ENCODE peak calls at places on chromosomes 4 and X, in five cellular contexts. L is cardiac fibroblast, C is breast epithelium, V is bronchial epithelial cell, J is neural crest cell. A is an unnamed sample.

GRCh38 chrX:6645216-6645615 is 110.3 kb upstream of the VCX3A start:
- DNase-seq in L (no peak), C (no peak), V (no peak), J (no peak), A (no peak)

GRCh38 chr4:19224820-19225219 is 1026.9 kb upstream of the SLIT2 start:
- DNase-seq in L (peak), C (no peak), V (peak), J (no peak), A (no peak)

GRCh38 chr4:95050980-95051688 is 293.4 kb downstream of the BMPR1B start:
- DNase-seq in L (no peak), C (no peak), V (peak), J (peak), A (peak)

GRCh38 chr4:185298728-185299394 is 89.5 kb downstream of the SNX25 start:
- DNase-seq in L (no peak), C (no peak), V (no peak), J (no peak), A (no peak)

GRCh38 chr4:77990456-77990855 is 66.7 kb upstream of the FRAS1 start:
- DNase-seq in L (no peak), C (no peak), V (peak), J (no peak), A (no peak)

GRCh38 chr4:57080781-57081650 is 29.2 kb downstream of the IGFBP7 start:
- DNase-seq in L (peak), C (no peak), V (peak), J (no peak), A (no peak)

GRCh38 chrX:110462957-110463356 is 104.3 kb downstream of the RTL9 start:
- DNase-seq in L (no peak), C (no peak), V (no peak), J (no peak), A (no peak)

GRCh38 chr4:145513020-145513621 is 31.5 kb downstream of the SMAD1 start:
- DNase-seq in L (no peak), C (no peak), V (no peak), J (no peak), A (no peak)

GRCh38 chr4:188372051-188372450 is 232.8 kb downstream of the TRIML1 start:
- DNase-seq in L (peak), C (no peak), V (peak), J (no peak), A (no peak)

GRCh38 chr4:16824278-16824806 is 74.1 kb downstream of the LDB2 start:
- DNase-seq in L (no peak), C (no peak), V (no peak), J (no peak), A (no peak)

GRCh38 chrX:50700921-50701320 is 113.1 kb downstream of the SHROOM4 start:
- DNase-seq in L (peak), C (no peak), V (no peak), J (no peak), A (no peak)

GRCh38 chr4:1872918-1873269 is 1.7 kb downstream of the NSD2 start:
- DNase-seq in L (peak), C (no peak), V (peak), J (no peak), A (no peak)

GRCh38 chr4:12674184-12674583 is 810.0 kb downstream of the RAB28 start:
- DNase-seq in L (no peak), C (no peak), V (no peak), J (no peak), A (no peak)

DNA sequence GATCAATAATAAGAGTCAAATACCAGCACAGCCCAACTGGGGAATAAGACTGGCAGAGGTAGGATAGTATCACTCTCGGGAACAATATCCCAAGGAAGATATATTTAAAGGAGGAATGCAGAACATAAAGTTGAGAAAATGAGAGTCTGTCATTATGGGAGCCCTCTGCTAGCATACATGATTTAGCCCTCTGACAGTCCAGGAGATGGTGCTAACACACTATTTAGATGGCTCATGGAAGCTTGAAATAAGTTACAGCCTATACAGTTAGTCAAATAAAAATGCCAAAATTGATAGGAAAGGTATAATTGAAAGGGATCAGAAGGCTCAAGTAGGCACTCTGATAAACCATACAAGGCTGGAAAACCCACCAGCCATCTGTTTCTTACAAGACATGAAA is 201.0 kb upstream of the NEIL3 start:
- DNase-seq in L (peak), C (no peak), V (peak), J (no peak), A (no peak)
- TF ChIP-seq CTCF in L (peak), C (no peak), V (peak), J (no peak), A (peak)

DNA sequence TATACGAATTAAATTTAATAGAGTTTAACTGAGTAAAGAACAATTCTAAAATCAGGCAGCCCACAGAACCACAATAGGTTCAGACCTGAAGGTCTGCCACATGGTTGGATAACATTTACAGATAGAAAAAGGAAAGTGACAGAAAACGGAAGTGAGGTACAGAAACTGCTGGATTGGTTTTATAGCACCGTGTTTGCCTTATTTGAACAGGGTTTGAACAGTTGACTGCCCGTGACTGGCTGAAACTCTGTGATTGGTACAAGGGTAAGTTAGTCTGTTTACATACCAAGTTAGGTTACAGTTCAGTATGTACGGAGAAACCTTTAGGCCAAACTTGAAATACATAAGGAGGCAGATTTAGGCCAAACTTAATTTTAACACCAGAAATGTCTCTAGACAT is 64.1 kb upstream of the ATXN3L start:
- DNase-seq in L (no peak), C (no peak), V (no peak), J (no peak), A (no peak)
- TF ChIP-seq CTCF in L (no peak), C (no peak), V (no peak), J (no peak), A (no peak)

GRCh38 chr4:38044060-38044459 is 83.9 kb downstream of the PTTG2 start:
- DNase-seq in L (no peak), C (no peak), V (no peak), J (no peak), A (no peak)
- TF ChIP-seq CTCF in L (no peak), C (no peak), V (no peak), J (no peak), A (no peak)

DNA sequence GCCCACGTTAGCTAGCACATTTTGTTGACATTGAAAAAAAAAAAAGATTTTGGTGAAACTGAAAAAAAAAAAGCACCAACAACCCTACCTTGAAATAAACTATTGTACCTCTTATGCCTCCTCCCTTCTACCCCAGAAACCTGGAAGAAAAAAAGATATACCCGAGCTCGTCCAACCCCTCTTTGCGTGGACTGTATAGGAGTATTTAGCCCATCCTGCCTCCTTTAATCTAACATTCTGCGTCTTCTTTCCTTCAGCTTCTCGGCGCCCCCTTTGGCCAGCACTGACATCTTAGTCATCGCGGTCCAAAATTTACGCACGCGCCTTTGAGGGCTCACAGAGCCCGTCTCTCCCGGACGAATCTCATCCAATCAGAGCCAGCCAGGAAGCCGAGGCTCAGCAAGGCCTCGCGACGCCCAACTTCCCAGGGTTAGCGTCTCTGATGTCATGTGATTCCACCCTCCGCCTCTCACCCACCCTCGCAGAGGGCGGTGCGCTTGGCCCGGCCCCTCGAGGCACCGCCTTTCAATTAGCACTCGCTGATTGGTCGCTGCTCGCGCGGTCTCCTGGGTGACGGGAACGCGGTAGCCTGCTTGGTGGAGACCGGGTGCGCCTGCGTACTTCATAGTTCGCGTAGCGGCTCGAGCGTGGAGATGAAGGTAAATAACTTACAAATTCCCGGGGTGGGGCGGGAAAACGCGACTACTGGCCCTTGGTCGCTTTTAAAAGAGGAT is at the start of gene WDR19:
- DNase-seq in L (peak), C (peak), V (peak), J (peak), A (peak)
- TF ChIP-seq CTCF in L (peak), C (peak), V (peak), J (peak), A (peak)

GRCh38 chr4:86898562-86898961 is 6.3 kb upstream of the C4orf36 start:
- DNase-seq in L (peak), C (no peak), V (no peak), J (no peak), A (peak)
- TF ChIP-seq CTCF in L (peak), C (no peak), V (peak), J (peak), A (peak)

GRCh38 chr4:99033956-99034355 is 38.4 kb downstream of the METAP1 start:
- DNase-seq in L (no peak), C (no peak), V (no peak), J (no peak), A (no peak)
- TF ChIP-seq CTCF in L (no peak), C (no peak), V (no peak), J (no peak), A (no peak)

DNA sequence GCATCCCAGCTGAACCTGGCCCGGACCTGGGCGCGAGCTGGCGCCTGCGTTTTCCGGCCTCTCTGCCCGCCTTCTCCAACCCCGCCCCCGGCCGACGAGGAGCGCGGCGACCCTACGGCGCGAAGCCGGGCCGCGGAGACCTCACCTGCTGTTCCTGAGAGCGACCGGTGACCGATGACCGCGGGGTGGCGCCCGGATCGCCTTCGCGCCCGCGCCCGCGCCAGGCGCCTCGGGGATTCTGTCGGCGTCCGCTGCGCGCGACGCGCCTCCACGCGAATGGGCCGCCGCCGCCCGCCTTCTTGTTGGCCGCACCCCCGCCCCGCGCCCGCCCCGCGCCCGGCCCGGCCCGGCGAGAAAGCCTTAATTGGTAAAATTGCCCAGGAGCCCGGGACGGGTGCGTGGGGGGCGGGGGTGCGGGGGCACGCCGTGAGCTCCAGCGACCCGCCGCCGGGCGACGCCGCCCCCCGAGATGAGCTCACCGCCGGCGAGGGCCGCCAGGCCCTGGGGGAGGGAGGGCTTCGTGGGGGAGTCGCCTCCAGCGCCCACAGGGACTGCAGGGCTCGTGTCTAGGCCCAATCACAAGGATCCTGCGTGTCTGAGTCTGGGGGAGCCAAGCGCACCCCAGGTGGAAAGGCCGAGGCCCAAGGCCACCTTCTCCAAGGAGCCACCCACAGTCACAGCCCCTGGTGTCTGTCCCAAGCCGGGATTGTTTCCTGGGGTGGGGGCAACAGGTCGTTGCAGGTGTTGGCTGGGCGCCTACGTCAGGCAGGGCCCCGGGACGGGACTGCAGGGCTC is at the start of gene FLNA:
- DNase-seq in L (no peak), C (no peak), V (no peak), J (no peak), A (peak)
- TF ChIP-seq CTCF in L (no peak), C (no peak), V (peak), J (no peak), A (peak)

GRCh38 chr4:174190832-174191500 is 92.5 kb downstream of the FBXO8 start:
- DNase-seq in L (no peak), C (no peak), V (no peak), J (no peak), A (no peak)
- TF ChIP-seq CTCF in L (no peak), C (no peak), V (no peak), J (no peak), A (no peak)

A was measured in BE2C.